ENCODE peak calls at places on chromosomes 3 and 15, in eight cellular contexts. One of them, this sample, is unnamed.
A peak's percentile ranks its signal among the peaks of the same experiment; 100 is the strongest.

GRCh38 chr3:128407247-128407646 is 59.4 kb downstream of the DNAJB8 start:
- DNase-seq in GM12878: no peak
- DNase-seq in adrenal gland: no peak
- DNase-seq in breast epithelium: no peak
- DNase-seq in A549: no peak
- DNase-seq in heart left ventricle: no peak
- DNase-seq in body of pancreas: no peak
- DNase-seq in gastrocnemius medialis: no peak
- DNase-seq in this sample: no peak

GRCh38 chr3:25457642-25458419 is 29.8 kb downstream of the RARB start:
- DNase-seq in heart left ventricle: no peak
- DNase-seq in adrenal gland: no peak
- DNase-seq in A549: peak; percentile 14
- DNase-seq in gastrocnemius medialis: no peak
- DNase-seq in GM12878: no peak
- DNase-seq in body of pancreas: no peak
- DNase-seq in breast epithelium: no peak
- DNase-seq in this sample: no peak

GRCh38 chr15:57418640-57419039 is 42.3 kb downstream of the CGNL1 start:
- DNase-seq in GM12878: no peak
- DNase-seq in heart left ventricle: no peak
- DNase-seq in adrenal gland: no peak
- DNase-seq in gastrocnemius medialis: no peak
- DNase-seq in A549: no peak
- DNase-seq in body of pancreas: no peak
- DNase-seq in breast epithelium: no peak
- DNase-seq in this sample: no peak

GRCh38 chr3:151480492-151480891 is 19.6 kb upstream of the IGSF10 start:
- DNase-seq in body of pancreas: no peak
- DNase-seq in GM12878: no peak
- DNase-seq in heart left ventricle: no peak
- DNase-seq in gastrocnemius medialis: no peak
- DNase-seq in adrenal gland: no peak
- DNase-seq in A549: no peak
- DNase-seq in breast epithelium: no peak
- DNase-seq in this sample: no peak

GRCh38 chr3:64150527-64151238 is 74.6 kb downstream of the PRICKLE2 start:
- DNase-seq in GM12878: no peak
- DNase-seq in adrenal gland: no peak
- DNase-seq in gastrocnemius medialis: no peak
- DNase-seq in breast epithelium: peak; percentile 62
- DNase-seq in A549: peak; percentile 92
- DNase-seq in body of pancreas: peak; percentile 83
- DNase-seq in heart left ventricle: peak; percentile 71
- DNase-seq in this sample: peak; percentile 92

GRCh38 chr15:100627789-100628395 is 25.5 kb downstream of the ASB7 start:
- DNase-seq in GM12878: peak; percentile 43
- DNase-seq in breast epithelium: peak; percentile 64
- DNase-seq in adrenal gland: peak; percentile 63
- DNase-seq in body of pancreas: peak; percentile 77
- DNase-seq in gastrocnemius medialis: peak; percentile 35
- DNase-seq in heart left ventricle: peak; percentile 60
- DNase-seq in A549: peak; percentile 84
- DNase-seq in this sample: peak; percentile 80

GRCh38 chr3:11185564-11186317 is 31.4 kb downstream of the HRH1 start:
- DNase-seq in heart left ventricle: peak; percentile 74
- DNase-seq in gastrocnemius medialis: peak; percentile 69
- DNase-seq in body of pancreas: peak; percentile 69
- DNase-seq in GM12878: no peak
- DNase-seq in adrenal gland: peak; percentile 66
- DNase-seq in A549: peak; percentile 83
- DNase-seq in breast epithelium: peak; percentile 91
- DNase-seq in this sample: peak; percentile 92

GRCh38 chr3:186251948-186252619 is 110.0 kb downstream of the DGKG start:
- DNase-seq in A549: no peak
- DNase-seq in breast epithelium: no peak
- DNase-seq in adrenal gland: no peak
- DNase-seq in GM12878: no peak
- DNase-seq in body of pancreas: no peak
- DNase-seq in gastrocnemius medialis: no peak
- DNase-seq in heart left ventricle: no peak
- DNase-seq in this sample: no peak

DNA sequence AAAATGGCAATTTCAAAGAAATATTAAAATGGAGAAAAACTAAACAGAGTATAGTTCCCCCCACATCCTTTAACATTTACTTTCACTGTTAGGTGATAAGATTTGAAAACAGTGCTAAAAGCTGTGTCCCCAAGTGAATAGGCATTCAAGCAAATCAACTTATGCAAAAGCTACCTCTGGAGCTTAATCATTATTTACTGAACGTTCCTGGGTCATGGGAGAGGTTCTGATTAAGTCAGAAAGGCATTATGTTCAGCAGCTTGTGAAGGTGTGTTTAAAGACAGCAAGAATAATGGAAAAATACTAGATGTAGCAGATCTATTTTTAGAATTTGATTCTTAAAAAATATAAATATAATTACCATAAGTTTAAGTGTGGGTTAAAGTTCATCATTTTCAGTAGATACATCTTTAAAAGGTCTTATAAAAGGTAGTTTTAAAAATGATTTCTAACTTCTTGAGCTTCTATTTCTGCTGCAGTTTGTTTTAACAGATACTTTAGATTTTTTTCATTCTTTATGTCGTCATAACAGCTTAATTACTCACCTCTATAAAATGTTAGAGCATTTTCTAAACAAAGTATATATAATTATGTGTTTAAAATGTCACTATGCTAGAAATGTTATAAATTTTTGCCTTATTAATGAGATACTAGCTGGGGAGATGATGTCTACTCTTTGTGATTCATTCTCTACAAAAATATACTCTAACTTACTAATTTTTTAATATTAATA is 127.9 kb downstream of the MITF start:
- DNase-seq in body of pancreas: no peak
- DNase-seq in GM12878: no peak
- DNase-seq in gastrocnemius medialis: no peak
- DNase-seq in A549: peak; percentile 60
- DNase-seq in breast epithelium: no peak
- DNase-seq in adrenal gland: no peak
- DNase-seq in heart left ventricle: no peak
- DNase-seq in this sample: no peak
- H3K4me1 ChIP-seq in body of pancreas: peaks cover 21% of the 10 kb centered on the region
- H3K4me1 ChIP-seq in GM12878: no peaks in the 10 kb centered on the region
- H3K4me1 ChIP-seq in gastrocnemius medialis: peaks cover 60% of the 10 kb centered on the region
- H3K4me1 ChIP-seq in A549: peaks cover 66% of the 10 kb centered on the region
- H3K4me1 ChIP-seq in breast epithelium: no peaks in the 10 kb centered on the region
- H3K4me1 ChIP-seq in adrenal gland: peaks cover 10% of the 10 kb centered on the region
- H3K4me1 ChIP-seq in heart left ventricle: no peaks in the 10 kb centered on the region
- H3K4me1 ChIP-seq in this sample: peaks cover 48% of the 10 kb centered on the region

GRCh38 chr3:117998071-117998470 is 1036.6 kb downstream of the IGSF11 start:
- DNase-seq in adrenal gland: no peak
- DNase-seq in body of pancreas: no peak
- DNase-seq in heart left ventricle: no peak
- DNase-seq in GM12878: no peak
- DNase-seq in A549: no peak
- DNase-seq in breast epithelium: no peak
- DNase-seq in gastrocnemius medialis: no peak
- DNase-seq in this sample: no peak

GRCh38 chr3:118000219-118000618 is 1034.4 kb downstream of the IGSF11 start:
- DNase-seq in gastrocnemius medialis: no peak
- DNase-seq in A549: no peak
- DNase-seq in GM12878: no peak
- DNase-seq in breast epithelium: no peak
- DNase-seq in body of pancreas: no peak
- DNase-seq in adrenal gland: no peak
- DNase-seq in heart left ventricle: no peak
- DNase-seq in this sample: no peak

GRCh38 chr3:117995795-117996194 is 1038.9 kb downstream of the IGSF11 start:
- DNase-seq in gastrocnemius medialis: no peak
- DNase-seq in breast epithelium: no peak
- DNase-seq in heart left ventricle: no peak
- DNase-seq in adrenal gland: no peak
- DNase-seq in GM12878: no peak
- DNase-seq in body of pancreas: no peak
- DNase-seq in A549: no peak
- DNase-seq in this sample: no peak

DNA sequence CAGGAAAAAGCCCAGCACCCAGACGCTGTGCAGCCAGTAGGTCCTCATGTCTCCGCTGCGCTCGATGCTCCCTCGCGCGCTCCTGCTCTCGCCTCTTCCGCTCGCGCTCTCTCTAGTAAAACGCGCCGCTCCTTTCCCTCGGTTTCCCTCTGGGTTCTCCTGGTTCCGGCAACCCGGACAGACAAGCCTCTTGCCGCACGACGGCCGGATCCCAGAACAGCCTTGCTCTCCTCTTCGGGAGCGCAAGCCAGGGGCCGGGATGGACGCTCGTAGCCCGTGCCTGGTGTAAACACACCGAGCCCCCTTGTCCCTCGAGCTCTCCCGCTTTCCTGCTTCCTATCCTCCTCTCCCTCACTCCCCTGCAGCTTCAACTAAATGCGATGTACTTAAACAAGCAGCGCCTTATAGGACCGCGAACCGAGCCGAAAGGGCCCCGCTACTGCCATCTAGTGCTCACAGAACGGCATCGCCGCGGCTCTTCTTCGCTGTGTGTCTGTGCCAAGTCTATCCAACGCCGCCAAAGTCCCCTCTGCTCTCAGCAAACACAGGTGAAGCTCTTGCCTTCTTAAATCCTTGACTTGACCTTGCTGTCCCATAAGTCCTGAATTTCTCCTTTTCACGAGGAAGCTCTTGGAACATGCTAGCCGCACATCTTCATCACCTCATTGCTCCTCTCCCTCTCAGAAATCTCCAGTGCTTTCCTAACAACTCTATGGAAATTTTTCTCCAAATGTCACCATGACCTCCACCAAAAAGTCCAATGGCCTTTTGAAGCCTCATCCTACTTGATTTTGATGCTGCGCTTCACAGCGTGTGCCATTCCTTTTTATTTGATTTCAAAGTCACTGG is 1037.2 kb downstream of the IGSF11 start:
- DNase-seq in heart left ventricle: peak; percentile 49
- DNase-seq in adrenal gland: peak; percentile 86
- DNase-seq in GM12878: peak; percentile 3
- DNase-seq in gastrocnemius medialis: peak; percentile 18
- DNase-seq in body of pancreas: peak; percentile 81
- DNase-seq in A549: peak; percentile 83
- DNase-seq in breast epithelium: peak; percentile 74
- DNase-seq in this sample: peak; percentile 90
- TF ChIP-seq POLR2A in heart left ventricle: no peak
- TF ChIP-seq POLR2A in adrenal gland: peak; percentile 51
- TF ChIP-seq POLR2A in GM12878: no peak
- TF ChIP-seq POLR2A in gastrocnemius medialis: no peak
- TF ChIP-seq POLR2A in body of pancreas: peak; percentile 23
- TF ChIP-seq POLR2A in A549: no peak
- TF ChIP-seq POLR2A in breast epithelium: no peak
- TF ChIP-seq POLR2A in this sample: no peak

DNA sequence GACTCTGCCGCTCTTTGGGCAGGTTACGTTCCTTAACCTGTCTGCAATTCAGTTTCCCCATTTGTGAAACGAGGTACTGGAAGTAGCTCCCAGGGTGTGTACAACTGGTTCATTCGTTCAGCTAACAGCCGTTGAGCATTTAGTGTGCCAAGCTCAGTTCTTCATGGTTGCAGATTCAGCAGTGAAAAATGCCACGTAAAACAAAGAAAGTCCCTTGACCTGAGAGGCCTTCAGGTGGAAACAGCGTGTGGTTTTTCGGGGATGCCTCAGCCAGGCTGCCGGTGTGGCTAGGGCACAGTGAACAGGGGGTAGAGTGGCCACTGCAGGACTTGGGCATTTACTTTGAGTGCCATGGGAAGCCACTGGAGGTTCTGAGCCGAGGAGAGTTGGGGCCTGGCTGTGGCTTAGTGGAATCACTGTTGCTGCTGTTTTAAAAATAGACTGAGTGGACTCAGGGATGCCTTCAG is 4.7 kb downstream of the SYNM start:
- DNase-seq in gastrocnemius medialis: no peak
- DNase-seq in GM12878: peak; percentile 48
- DNase-seq in adrenal gland: no peak
- DNase-seq in A549: no peak
- DNase-seq in breast epithelium: no peak
- DNase-seq in body of pancreas: no peak
- DNase-seq in heart left ventricle: no peak
- DNase-seq in this sample: peak; percentile 55
- H3K4me1 ChIP-seq in gastrocnemius medialis: peaks cover 78% of the 10 kb centered on the region
- H3K4me1 ChIP-seq in GM12878: peaks cover 14% of the 10 kb centered on the region
- H3K4me1 ChIP-seq in adrenal gland: peaks cover 52% of the 10 kb centered on the region
- H3K4me1 ChIP-seq in A549: peaks cover 20% of the 10 kb centered on the region
- H3K4me1 ChIP-seq in breast epithelium: no peaks in the 10 kb centered on the region
- H3K4me1 ChIP-seq in body of pancreas: peaks cover 25% of the 10 kb centered on the region
- H3K4me1 ChIP-seq in heart left ventricle: no peaks in the 10 kb centered on the region
- H3K4me1 ChIP-seq in this sample: no peaks in the 10 kb centered on the region

GRCh38 chr15:89137926-89138325 is 49.7 kb downstream of the ABHD2 start:
- DNase-seq in breast epithelium: no peak
- DNase-seq in A549: no peak
- DNase-seq in GM12878: no peak
- DNase-seq in body of pancreas: no peak
- DNase-seq in gastrocnemius medialis: no peak
- DNase-seq in adrenal gland: no peak
- DNase-seq in heart left ventricle: no peak
- DNase-seq in this sample: no peak

GRCh38 chr15:89138999-89139612 is 50.9 kb downstream of the ABHD2 start:
- DNase-seq in breast epithelium: no peak
- DNase-seq in adrenal gland: peak; percentile 58
- DNase-seq in A549: no peak
- DNase-seq in GM12878: no peak
- DNase-seq in gastrocnemius medialis: no peak
- DNase-seq in body of pancreas: no peak
- DNase-seq in heart left ventricle: no peak
- DNase-seq in this sample: no peak

GRCh38 chr15:89139613-89140499 is 51.6 kb downstream of the ABHD2 start:
- DNase-seq in heart left ventricle: no peak
- DNase-seq in A549: peak; percentile 36
- DNase-seq in body of pancreas: peak; percentile 48
- DNase-seq in GM12878: no peak
- DNase-seq in breast epithelium: no peak
- DNase-seq in gastrocnemius medialis: no peak
- DNase-seq in adrenal gland: no peak
- DNase-seq in this sample: no peak

GRCh38 chr15:89136084-89136806 is 48.0 kb downstream of the ABHD2 start:
- DNase-seq in body of pancreas: no peak
- DNase-seq in GM12878: no peak
- DNase-seq in heart left ventricle: no peak
- DNase-seq in A549: no peak
- DNase-seq in breast epithelium: no peak
- DNase-seq in gastrocnemius medialis: no peak
- DNase-seq in adrenal gland: no peak
- DNase-seq in this sample: no peak

DNA sequence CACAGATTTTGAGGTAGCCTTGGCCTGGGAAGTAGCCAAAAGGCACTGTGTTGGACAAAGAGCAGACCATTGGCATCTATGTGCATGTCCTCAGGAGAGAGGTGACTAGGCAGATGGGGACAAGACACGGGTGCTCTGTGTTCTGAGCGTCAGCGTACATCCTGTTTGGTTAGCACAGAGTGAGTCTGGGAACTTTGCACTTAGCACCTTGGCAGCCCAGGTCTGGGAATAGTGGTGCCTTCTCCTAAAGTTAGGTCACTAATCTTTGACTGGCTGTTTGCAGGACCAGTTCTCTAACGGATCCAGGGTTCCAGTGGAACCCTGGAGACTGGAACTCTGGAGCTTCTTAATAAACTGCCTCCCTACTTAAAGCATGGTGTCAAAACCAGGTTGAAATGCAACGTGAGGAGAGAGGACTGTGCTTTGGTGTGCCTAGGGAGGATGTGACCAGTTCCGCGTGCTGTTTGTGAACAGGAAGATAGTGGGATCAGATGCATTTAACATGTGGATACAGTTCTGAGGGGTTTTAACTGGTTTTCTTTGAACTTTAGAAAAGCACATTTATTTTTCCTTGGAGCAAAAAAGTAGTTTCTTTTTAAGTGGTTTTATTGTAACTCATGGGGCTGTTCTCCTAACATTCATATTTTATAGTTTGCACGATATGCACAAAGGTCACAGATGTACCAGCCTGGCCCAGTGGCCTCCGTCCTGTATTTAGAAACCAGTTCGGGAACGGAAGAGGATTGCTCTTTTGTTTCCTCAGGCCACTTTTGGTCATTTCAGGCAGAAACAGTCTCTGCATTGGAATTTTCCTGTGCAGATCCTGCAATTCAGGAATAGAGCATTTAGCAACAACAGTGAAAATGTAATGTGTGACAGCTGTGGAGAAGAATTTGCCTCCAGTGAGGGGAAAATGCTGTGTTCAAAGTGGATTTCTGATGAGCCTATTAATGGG is 48.8 kb downstream of the ABHD2 start:
- DNase-seq in adrenal gland: peak; percentile 64
- DNase-seq in A549: no peak
- DNase-seq in heart left ventricle: peak; percentile 65
- DNase-seq in breast epithelium: no peak
- DNase-seq in GM12878: no peak
- DNase-seq in body of pancreas: peak; percentile 64
- DNase-seq in gastrocnemius medialis: peak; percentile 79
- DNase-seq in this sample: peak; percentile 77
- TF ChIP-seq POLR2A in adrenal gland: no peak
- TF ChIP-seq POLR2A in A549: no peak
- TF ChIP-seq POLR2A in heart left ventricle: no peak
- TF ChIP-seq POLR2A in breast epithelium: no peak
- TF ChIP-seq POLR2A in GM12878: no peak
- TF ChIP-seq POLR2A in body of pancreas: no peak
- TF ChIP-seq POLR2A in gastrocnemius medialis: peak; percentile 29
- TF ChIP-seq POLR2A in this sample: no peak

This sample was measured in sigmoid colon.